ENCODE peak calls at places on chromosomes 5 and 9, in five cellular contexts. Y is activated CD8-positive, alpha-beta memory T cell treated with anti-CD3 and anti-CD28 coated beads for 48 hours; K is H9; G is GM06990; R is A673. B is an unnamed sample.

GRCh38 chr9:128118971-128119665 is 8.4 kb downstream of the PTGES2 start:
- DNase-seq in K (peak; percentile 23), Y (no peak), G (no peak), R (no peak), B (no peak)

GRCh38 chr5:130109152-130109551 is 204.9 kb downstream of the CHSY3 start:
- DNase-seq in Y (no peak), G (no peak), K (no peak), R (peak; percentile 40), B (no peak)

GRCh38 chr5:139668064-139668880 is 20.1 kb downstream of the CXXC5 start:
- DNase-seq in R (peak; percentile 82), G (peak; percentile 73), K (no peak), Y (no peak), B (peak; percentile 83)

GRCh38 chr5:74851026-74851425 is 15.2 kb downstream of the FAM169A start:
- DNase-seq in Y (no peak), G (no peak), R (no peak), K (no peak), B (no peak)

GRCh38 chr5:180345186-180345585 is 8.0 kb downstream of the GFPT2 start:
- DNase-seq in G (no peak), Y (no peak), R (no peak), K (no peak), B (no peak)

GRCh38 chr5:172004824-172005237 is 1.6 kb downstream of the FBXW11 start:
- DNase-seq in K (no peak), Y (no peak), G (peak; percentile 36), R (peak; percentile 7), B (no peak)

GRCh38 chr9:16417101-16417500 is 453.4 kb downstream of the BNC2 start:
- DNase-seq in R (no peak), G (no peak), K (no peak), Y (no peak), B (no peak)

GRCh38 chr5:44536650-44537260 is 147.5 kb upstream of the FGF10 start:
- DNase-seq in Y (no peak), G (no peak), K (peak; percentile 39), R (peak; percentile 45), B (peak; percentile 72)

GRCh38 chr9:34500623-34501267 is 22.0 kb downstream of the ENHO start:
- DNase-seq in Y (peak; percentile 80), K (peak; percentile 72), R (peak; percentile 60), G (no peak), B (peak; percentile 93)

GRCh38 chr5:36655171-36655570 is 48.8 kb downstream of the SLC1A3 start:
- DNase-seq in Y (no peak), K (peak; percentile 34), R (peak; percentile 22), G (no peak), B (peak; percentile 68)

GRCh38 chr9:97935291-97935690 is 2.7 kb downstream of the HEMGN start:
- DNase-seq in Y (no peak), R (no peak), G (no peak), K (no peak), B (no peak)

GRCh38 chr5:133383580-133383939 is 228.8 kb downstream of the FSTL4 start:
- DNase-seq in R (no peak), G (no peak), K (peak; percentile 54), Y (no peak), B (peak; percentile 58)

GRCh38 chr9:36725777-36726356 is 153.2 kb downstream of the MELK start:
- DNase-seq in R (peak; percentile 35), Y (no peak), K (peak; percentile 79), G (no peak), B (peak; percentile 84)

GRCh38 chr5:126888180-126888579 is 111.2 kb downstream of the LMNB1 start:
- DNase-seq in Y (no peak), R (peak; percentile 43), G (no peak), K (no peak), B (no peak)

GRCh38 chr5:128826290-128826689 is 139.0 kb upstream of the SLC27A6 start:
- DNase-seq in R (peak; percentile 9), G (no peak), K (no peak), Y (no peak), B (no peak)

GRCh38 chr5:159128070-159128507 is 28.4 kb upstream of the EBF1 start:
- DNase-seq in K (no peak), G (no peak), R (no peak), Y (no peak), B (no peak)

GRCh38 chr9:117088786-117089185 is 326.1 kb downstream of the ASTN2 start:
- DNase-seq in R (no peak), K (no peak), G (no peak), Y (no peak), B (no peak)

GRCh38 chr9:125466356-125466855 is 204.8 kb downstream of the GAPVD1 start:
- DNase-seq in K (no peak), Y (no peak), R (no peak), G (no peak), B (no peak)

GRCh38 chr9:134209731-134210311 is 45.5 kb upstream of the RNU6ATAC start:
- DNase-seq in Y (no peak), K (no peak), R (no peak), G (no peak), B (no peak)